ENCODE peak calls at places on chromosome 3, in five cellular contexts. T is IMR-90, W is HepG2, R is GM12878, B is A549. C is an unnamed sample.

GRCh38 chr3:44186712-44187111 is 55.0 kb upstream of the TOPAZ1 start:
- DNase-seq in T (no peak), W (no peak), R (no peak), B (no peak), C (no peak)

GRCh38 chr3:54443572-54444161 is 321.3 kb downstream of the CACNA2D3 start:
- DNase-seq in T (no peak), W (peak; percentile 82), R (no peak), B (peak; percentile 9), C (no peak)

GRCh38 chr3:132087356-132087755 is 52.5 kb upstream of the CPNE4 start:
- DNase-seq in T (no peak), W (no peak), R (no peak), B (no peak), C (no peak)

GRCh38 chr3:50665603-50666115 is 9.1 kb upstream of the DOCK3 start:
- DNase-seq in T (no peak), W (no peak), R (no peak), B (no peak), C (no peak)

GRCh38 chr3:186921578-186921977 is 8.7 kb upstream of the ST6GAL1 start:
- DNase-seq in T (no peak), W (no peak), R (no peak), B (no peak), C (no peak)

GRCh38 chr3:127446756-127447155 is 143.8 kb downstream of the TPRA1 start:
- DNase-seq in T (no peak), W (no peak), R (no peak), B (no peak), C (no peak)

GRCh38 chr3:57555316-57555715 is 758 bp upstream of the PDE12 start:
- DNase-seq in T (no peak), W (peak; percentile 29), R (no peak), B (no peak), C (no peak)

GRCh38 chr3:5138214-5138981 is 16.3 kb downstream of the ARL8B start:
- DNase-seq in T (peak; percentile 62), W (peak; percentile 82), R (no peak), B (no peak), C (no peak)

GRCh38 chr3:188262913-188263683 is 109.1 kb downstream of the LPP start:
- DNase-seq in T (peak; percentile 83), W (peak; percentile 27), R (no peak), B (peak; percentile 89), C (no peak)

GRCh38 chr3:118400086-118400485 is 634.6 kb downstream of the IGSF11 start:
- DNase-seq in T (no peak), W (no peak), R (no peak), B (no peak), C (no peak)

GRCh38 chr3:79488407-79488806 is 279.4 kb downstream of the ROBO1 start:
- DNase-seq in T (no peak), W (no peak), R (no peak), B (no peak), C (no peak)

GRCh38 chr3:126961191-126961790 is 21.6 kb upstream of the PLXNA1 start:
- DNase-seq in T (peak; percentile 61), W (no peak), R (no peak), B (no peak), C (peak; percentile 36)

GRCh38 chr3:188624384-188624783 is 470.4 kb downstream of the LPP start:
- DNase-seq in T (peak; percentile 72), W (no peak), R (no peak), B (no peak), C (no peak)

GRCh38 chr3:128917291-128917690 is 37.9 kb downstream of the ACAD9 start:
- DNase-seq in T (no peak), W (no peak), R (no peak), B (no peak), C (no peak)

GRCh38 chr3:33047842-33048834 is 48.8 kb downstream of the GLB1 start:
- DNase-seq in T (no peak), W (no peak), R (no peak), B (no peak), C (no peak)

GRCh38 chr3:13077431-13078157 is 4.4 kb upstream of the IQSEC1 start:
- DNase-seq in T (no peak), W (no peak), R (no peak), B (no peak), C (no peak)

GRCh38 chr3:194767430-194768207 is 81.9 kb downstream of the FAM43A start:
- DNase-seq in T (no peak), W (no peak), R (no peak), B (no peak), C (no peak)

GRCh38 chr3:39937874-39938273 is 128.5 kb downstream of the MYRIP start:
- DNase-seq in T (no peak), W (no peak), R (no peak), B (no peak), C (no peak)

GRCh38 chr3:45545476-45545875 is 49.1 kb upstream of the LIMD1 start:
- DNase-seq in T (peak; percentile 45), W (peak; percentile 75), R (no peak), B (peak; percentile 14), C (peak; percentile 77)

GRCh38 chr3:80232760-80233159 is 465.0 kb upstream of the ROBO1 start:
- DNase-seq in T (peak; percentile 91), W (peak; percentile 10), R (no peak), B (peak; percentile 62), C (no peak)

GRCh38 chr3:194465920-194466570 is 20.8 kb downstream of the ATP13A3 start:
- DNase-seq in T (no peak), W (no peak), R (no peak), B (no peak), C (no peak)

GRCh38 chr3:190384241-190384863 is 3.6 kb upstream of the CLDN16 start:
- DNase-seq in T (peak; percentile 69), W (peak; percentile 83), R (peak; percentile 19), B (peak; percentile 91), C (no peak)

GRCh38 chr3:16350041-16350952 is 85.3 kb downstream of the OXNAD1 start:
- DNase-seq in T (peak; percentile 88), W (no peak), R (no peak), B (peak; percentile 9), C (peak; percentile 16)

GRCh38 chr3:46186856-46187700 is 21.0 kb downstream of the CCR1 start:
- DNase-seq in T (no peak), W (no peak), R (peak; percentile 87), B (no peak), C (no peak)

GRCh38 chr3:125271127-125271526 is 58.6 kb upstream of the SLC12A8 start:
- DNase-seq in T (no peak), W (no peak), R (no peak), B (no peak), C (no peak)

GRCh38 chr3:46857485-46858341 is 5.5 kb downstream of the MYL3 start:
- DNase-seq in T (no peak), W (no peak), R (no peak), B (no peak), C (no peak)

GRCh38 chr3:80533553-80533952 is 765.8 kb upstream of the ROBO1 start:
- DNase-seq in T (no peak), W (no peak), R (no peak), B (no peak), C (no peak)

GRCh38 chr3:15347737-15348110 is 15.3 kb upstream of the SH3BP5 start:
- DNase-seq in T (no peak), W (no peak), R (no peak), B (no peak), C (peak; percentile 51)

GRCh38 chr3:47149339-47149933 is 14.5 kb downstream of the SETD2 start:
- DNase-seq in T (no peak), W (no peak), R (no peak), B (no peak), C (no peak)

GRCh38 chr3:128352326-128352725 is 114.4 kb downstream of the DNAJB8 start:
- DNase-seq in T (no peak), W (no peak), R (no peak), B (no peak), C (no peak)

GRCh38 chr3:4581452-4581851 is 88.3 kb downstream of the ITPR1 start:
- DNase-seq in T (no peak), W (no peak), R (no peak), B (no peak), C (no peak)

GRCh38 chr3:65568497-65568896 is 470.2 kb downstream of the MAGI1 start:
- DNase-seq in T (no peak), W (no peak), R (no peak), B (no peak), C (no peak)

GRCh38 chr3:111763101-111763500 is 96.0 kb upstream of the PHLDB2 start:
- DNase-seq in T (no peak), W (no peak), R (no peak), B (no peak), C (no peak)

GRCh38 chr3:30544811-30545210 is 61.6 kb upstream of the TGFBR2 start:
- DNase-seq in T (peak; percentile 93), W (no peak), R (no peak), B (peak; percentile 66), C (no peak)

GRCh38 chr3:17394541-17395179 is 347.8 kb downstream of the TBC1D5 start:
- DNase-seq in T (no peak), W (no peak), R (no peak), B (no peak), C (no peak)
- H3K4me2 ChIP-seq in T (no peak overlapping the region), W (no peak overlapping the region), R (no peak overlapping the region), B (no peak overlapping the region), C (no peak overlapping the region)

GRCh38 chr3:171142985-171143384 is 116.5 kb upstream of the SLC2A2 start:
- DNase-seq in T (peak; percentile 46), W (peak; percentile 45), R (no peak), B (no peak), C (no peak)
- TF ChIP-seq BHLHE40 in T (no peak), W (no peak), R (no peak), B (no peak), C (no peak)

GRCh38 chr3:123285066-123285465 is 83.3 kb downstream of the SEC22A start:
- DNase-seq in T (no peak), W (no peak), R (no peak), B (no peak), C (no peak)
- H3K4me2 ChIP-seq in T (no peak overlapping the region), W (no peak overlapping the region), R (no peak overlapping the region), B (no peak overlapping the region), C (no peak overlapping the region)

DNA sequence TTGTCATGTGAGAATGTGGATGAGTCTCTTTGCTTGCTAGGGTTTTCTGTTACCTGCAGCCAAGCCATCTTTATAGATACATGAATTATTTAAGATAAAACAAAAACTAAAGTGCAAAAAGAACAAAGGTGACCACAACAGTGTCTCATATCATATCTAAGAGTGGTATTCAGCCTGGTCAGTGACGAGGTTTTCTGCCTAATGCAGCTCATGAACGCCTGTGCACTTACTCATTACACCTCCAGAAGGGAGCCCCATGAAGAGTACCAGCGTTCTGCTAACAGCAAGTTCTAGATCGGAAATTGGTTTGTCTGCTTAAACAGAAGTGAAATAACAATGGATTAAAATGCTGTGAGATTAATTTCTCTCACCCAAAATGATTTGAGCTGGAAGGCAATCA is 19.2 kb downstream of the PXYLP1 start:
- DNase-seq in T (peak; percentile 62), W (no peak), R (no peak), B (no peak), C (no peak)
- TF ChIP-seq BHLHE40 in T (no peak), W (no peak), R (no peak), B (no peak), C (no peak)

GRCh38 chr3:31550452-31551251 is 17.9 kb downstream of the STT3B start:
- DNase-seq in T (peak; percentile 40), W (peak; percentile 20), R (no peak), B (peak; percentile 27), C (peak; percentile 19)
- H3K4me2 ChIP-seq in T (no peak overlapping the region), W (no peak overlapping the region), R (no peak overlapping the region), B (no peak overlapping the region), C (no peak overlapping the region)

C was measured in K562.